ENCODE peak calls at places on chromosomes 4 and X, in seven cellular contexts. X is osteoblast, A is Caco-2, R is mucosa of descending colon, F is heart left ventricle, D is vagina, M is K562. G is an unnamed sample. For H3K4me1, the result is how much of the 10 kb centered on the place peaks cover.

GRCh38 chr4:85500110-85500867 is 25.3 kb downstream of the ARHGAP24 start:
- DNase-seq in X (no peak), A (no peak), R (no peak), F (no peak), D (no peak), M (no peak), G (peak)

GRCh38 chr4:3115637-3116300 is 41.3 kb downstream of the HTT start:
- DNase-seq in X (no peak), A (no peak), R (no peak), F (no peak), D (peak), M (no peak), G (no peak)

GRCh38 chr4:153110739-153111138 is 93.5 kb upstream of the TRIM2 start:
- DNase-seq in X (no peak), A (no peak), R (no peak), F (no peak), D (peak), M (no peak), G (no peak)

GRCh38 chr4:166140951-166141350 is 267.9 kb downstream of the TLL1 start:
- DNase-seq in X (no peak), A (no peak), R (no peak), F (no peak), D (no peak), M (no peak), G (no peak)

GRCh38 chrX:11504234-11504633 is 161.5 kb downstream of the ARHGAP6 start:
- DNase-seq in X (no peak), A (no peak), R (no peak), F (no peak), D (no peak), M (peak), G (no peak)

GRCh38 chrX:499870-500364 is 113.2 kb upstream of the PPP2R3B start:
- DNase-seq in X (no peak), A (no peak), R (no peak), F (no peak), D (no peak), M (no peak), G (no peak)

GRCh38 chrX:86002076-86002896 is 45.1 kb downstream of the CHM start:
- DNase-seq in X (no peak), A (peak), R (peak), F (no peak), D (no peak), M (peak), G (no peak)

GRCh38 chr4:18041114-18041513 is 19.6 kb upstream of the LCORL start:
- DNase-seq in X (no peak), A (peak), R (no peak), F (no peak), D (no peak), M (no peak), G (no peak)

GRCh38 chrX:100743009-100743615 is 11.2 kb upstream of the SYTL4 start:
- DNase-seq in X (no peak), A (no peak), R (no peak), F (no peak), D (no peak), M (peak), G (peak)

GRCh38 chrX:151806967-151807540 is 72.5 kb downstream of the CNGA2 start:
- DNase-seq in X (no peak), A (no peak), R (no peak), F (no peak), D (no peak), M (no peak), G (no peak)

GRCh38 chrX:10483191-10483808 is 137.1 kb downstream of the MID1 start:
- DNase-seq in X (no peak), A (no peak), R (no peak), F (peak), D (no peak), M (no peak), G (peak)

GRCh38 chr4:159010563-159011260 is 92.2 kb upstream of the RAPGEF2 start:
- DNase-seq in X (no peak), A (no peak), R (no peak), F (peak), D (no peak), M (no peak), G (no peak)

GRCh38 chr4:5462896-5463295 is 245.5 kb downstream of the EVC2 start:
- DNase-seq in X (peak), A (no peak), R (no peak), F (no peak), D (no peak), M (no peak), G (no peak)

GRCh38 chr4:14264437-14264836 is 636.9 kb upstream of the BOD1L1 start:
- DNase-seq in X (no peak), A (peak), R (no peak), F (no peak), D (no peak), M (no peak), G (peak)

GRCh38 chr4:64799751-64800150 is 390.5 kb upstream of the TECRL start:
- DNase-seq in X (no peak), A (no peak), R (no peak), F (no peak), D (no peak), M (no peak), G (peak)

GRCh38 chr4:7625073-7625472 is 190.3 kb upstream of the PSAPL1 start:
- DNase-seq in X (peak), A (no peak), R (no peak), F (no peak), D (no peak), M (no peak), G (no peak)

GRCh38 chr4:98873059-98873458 is 55.9 kb downstream of the EIF4E start:
- DNase-seq in X (no peak), A (no peak), R (no peak), F (no peak), D (no peak), M (peak), G (peak)

GRCh38 chr4:169005453-169006099 is 4.5 kb downstream of the CBR4 start:
- DNase-seq in X (no peak), A (peak), R (no peak), F (no peak), D (no peak), M (no peak), G (peak)

GRCh38 chrX:49892552-49892951 is 13.3 kb downstream of the USP27X start:
- DNase-seq in X (no peak), A (no peak), R (no peak), F (no peak), D (no peak), M (no peak), G (no peak)

GRCh38 chr4:165682621-165683020 is 190.4 kb upstream of the TLL1 start:
- DNase-seq in X (no peak), A (no peak), R (no peak), F (no peak), D (no peak), M (no peak), G (no peak)

GRCh38 chrX:14641681-14642655 is 112.6 kb downstream of the GLRA2 start:
- DNase-seq in X (no peak), A (no peak), R (no peak), F (no peak), D (no peak), M (no peak), G (no peak)

GRCh38 chrX:45056428-45057145 is 144.1 kb downstream of the DIPK2B start:
- DNase-seq in X (no peak), A (no peak), R (no peak), F (no peak), D (no peak), M (no peak), G (no peak)

GRCh38 chrX:109350051-109350450 is 131.8 kb downstream of the GUCY2F start:
- DNase-seq in X (peak), A (no peak), R (no peak), F (no peak), D (no peak), M (no peak), G (no peak)

GRCh38 chrX:15721911-15722310 is 16.2 kb upstream of the CA5B start:
- DNase-seq in X (no peak), A (no peak), R (no peak), F (no peak), D (no peak), M (no peak), G (no peak)

GRCh38 chr4:7301846-7302630 is 109.7 kb downstream of the SORCS2 start:
- DNase-seq in X (peak), A (no peak), R (peak), F (no peak), D (no peak), M (no peak), G (no peak)

GRCh38 chr4:145333786-145334185 is 147.9 kb upstream of the SMAD1 start:
- DNase-seq in X (no peak), A (no peak), R (no peak), F (no peak), D (no peak), M (no peak), G (no peak)

GRCh38 chr4:152462047-152462446 is 73.8 kb downstream of the FBXW7 start:
- DNase-seq in X (no peak), A (no peak), R (no peak), F (no peak), D (no peak), M (no peak), G (no peak)

GRCh38 chr4:15132739-15133138 is 130.5 kb downstream of the CPEB2 start:
- DNase-seq in X (no peak), A (no peak), R (no peak), F (no peak), D (no peak), M (no peak), G (no peak)

GRCh38 chr4:114494257-114494803 is 104.3 kb upstream of the UGT8 start:
- DNase-seq in X (no peak), A (no peak), R (no peak), F (no peak), D (no peak), M (no peak), G (no peak)

GRCh38 chr4:4507923-4508322 is 33.9 kb downstream of the STX18 start:
- DNase-seq in X (peak), A (peak), R (no peak), F (no peak), D (no peak), M (no peak), G (no peak)

GRCh38 chrX:43880439-43880838 is 1.8 kb downstream of the MAOB start:
- DNase-seq in X (no peak), A (no peak), R (no peak), F (no peak), D (no peak), M (no peak), G (no peak)

GRCh38 chr4:3345384-3345783 is 52.6 kb downstream of the RGS12 start:
- DNase-seq in X (no peak), A (no peak), R (no peak), F (peak), D (peak), M (no peak), G (no peak)

GRCh38 chr4:27662426-27662825 is 801.8 kb downstream of the STIM2 start:
- DNase-seq in X (no peak), A (no peak), R (no peak), F (no peak), D (no peak), M (no peak), G (no peak)

GRCh38 chr4:101086801-101087586 is 260.3 kb downstream of the PPP3CA start:
- DNase-seq in X (peak), A (peak), R (no peak), F (no peak), D (no peak), M (no peak), G (peak)

GRCh38 chr4:7073526-7074390 is 5.9 kb upstream of the GRPEL1 start:
- DNase-seq in X (peak), A (peak), R (no peak), F (no peak), D (no peak), M (peak), G (peak)

GRCh38 chrX:49037883-49038475 is 5.2 kb downstream of the TFE3 start:
- DNase-seq in X (peak), A (no peak), R (no peak), F (no peak), D (no peak), M (peak), G (no peak)

GRCh38 chr4:8817813-8818062 is 53.9 kb downstream of the HMX1 start:
- DNase-seq in X (no peak), A (no peak), R (no peak), F (peak), D (no peak), M (no peak), G (no peak)

DNA sequence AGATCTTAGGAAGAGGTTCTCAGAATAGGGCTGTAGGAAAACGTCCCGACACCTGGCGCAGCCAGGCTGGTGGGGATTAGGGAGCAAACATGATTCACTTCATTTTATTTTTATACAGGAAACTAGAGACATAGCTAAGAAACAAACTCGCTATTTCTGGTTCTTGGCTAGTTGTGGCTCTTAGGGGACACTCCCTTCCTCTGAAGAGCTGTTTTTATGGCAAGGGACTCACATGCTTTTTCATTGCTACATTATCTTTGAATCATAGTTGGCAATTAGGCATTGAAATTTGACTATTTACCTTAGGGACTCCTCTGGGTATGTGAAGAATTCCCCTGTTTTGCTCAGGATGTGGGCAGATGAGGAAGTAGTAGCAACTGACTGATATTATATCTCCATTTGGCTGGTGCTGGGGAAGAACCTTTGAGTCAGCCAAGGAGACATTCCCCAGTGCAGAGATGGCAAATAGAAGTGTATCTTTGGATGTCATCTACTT is 174.5 kb downstream of the SMIM20 start:
- DNase-seq in X (no peak), A (no peak), R (no peak), F (no peak), D (no peak), M (no peak), G (no peak)
- H3K4me3 ChIP-seq in X (no peak), A (no peak), R (no peak), F (no peak), D (no peak), M (no peak), G (no peak)

GRCh38 chrX:129813662-129814061 is 30.0 kb downstream of the ZDHHC9 start:
- DNase-seq in X (no peak), A (no peak), R (no peak), F (no peak), D (no peak), M (no peak), G (no peak)

GRCh38 chrX:129808163-129808828 is 28.5 kb downstream of the SASH3 start:
- DNase-seq in X (no peak), A (no peak), R (no peak), F (no peak), D (no peak), M (no peak), G (peak)

DNA sequence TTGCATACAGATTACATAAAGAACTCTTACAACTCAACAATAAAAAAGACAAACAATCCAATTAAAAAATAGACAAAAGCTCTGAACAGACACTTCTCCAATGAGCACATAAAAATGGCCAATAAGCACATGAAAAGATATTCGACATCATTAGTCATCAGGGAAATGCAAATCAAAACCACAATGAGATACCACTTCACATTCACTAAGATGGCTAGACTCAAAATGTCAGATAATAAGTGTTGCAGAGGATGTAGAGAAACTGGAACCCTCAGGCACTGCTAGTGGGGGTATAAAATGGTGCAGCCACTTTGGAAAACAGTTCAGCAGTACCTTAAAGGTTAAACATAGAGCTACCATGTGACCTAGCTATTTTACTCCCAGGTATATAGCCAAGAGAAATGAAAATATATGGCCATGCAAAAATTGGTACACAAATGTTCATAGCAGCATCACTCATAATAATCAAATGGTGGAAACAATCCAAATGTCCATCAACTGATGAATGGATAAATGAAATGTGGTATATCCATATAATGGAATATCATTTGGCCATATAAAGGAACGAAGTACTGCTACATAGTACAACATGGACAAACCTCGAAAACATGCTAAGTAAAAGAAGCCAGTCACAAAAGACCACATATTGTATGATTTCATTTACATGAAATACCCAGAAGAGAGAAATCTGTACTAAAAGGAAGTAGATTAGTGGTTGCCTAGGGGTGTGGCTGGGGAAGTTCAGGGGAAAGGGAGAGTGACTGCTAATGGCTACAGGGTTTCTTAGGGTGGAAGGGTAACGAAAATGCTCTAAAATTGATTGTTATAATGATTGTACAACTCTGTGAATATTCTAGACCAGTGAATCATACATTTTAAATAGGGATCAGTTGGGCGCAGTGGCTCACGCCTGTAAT is 29.3 kb downstream of the SASH3 start:
- DNase-seq in X (peak), A (no peak), R (no peak), F (no peak), D (no peak), M (no peak), G (no peak)
- H3K4me1 ChIP-seq in X (under half), A (under half), R (under half), F (under half), D (under half), M (under half), G (under half)

GRCh38 chr4:80335554-80336358 is at the start of gene CFAP299:
- DNase-seq in X (peak), A (peak), R (peak), F (peak), D (no peak), M (peak), G (peak)
- TF ChIP-seq CTCF in X (peak), A (peak), R (peak), F (peak), D (no peak), M (peak), G (peak)

DNA sequence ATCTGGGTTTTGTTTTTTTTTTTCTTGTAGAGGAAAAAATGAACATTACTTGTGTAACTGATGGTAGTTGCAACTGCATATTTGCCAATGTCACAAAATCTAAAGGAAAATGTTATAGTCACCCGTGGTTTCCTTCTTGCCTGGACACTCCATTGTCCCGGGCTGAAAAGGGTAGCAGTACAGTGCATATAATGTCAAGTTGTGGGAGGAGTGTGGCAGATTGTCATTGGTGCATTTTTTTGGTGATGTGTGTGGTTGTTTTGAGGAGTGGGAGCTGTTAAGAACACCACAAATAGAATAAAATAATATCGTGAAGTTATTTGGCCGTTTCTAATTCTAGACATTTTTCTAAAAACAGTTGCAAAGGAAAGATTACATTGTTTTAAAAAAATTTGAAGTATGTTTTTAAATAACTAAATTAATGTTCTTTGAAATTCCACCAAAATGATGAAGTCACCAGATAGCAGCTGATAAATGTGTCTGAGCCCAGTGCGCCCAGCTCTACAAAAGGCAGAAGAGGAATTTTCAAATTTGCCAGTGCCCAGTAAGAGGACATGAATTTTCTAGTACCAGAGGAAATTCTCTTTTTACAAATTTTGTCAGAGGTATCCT is 1.3 kb downstream of the PKD2 start:
- DNase-seq in X (peak), A (no peak), R (no peak), F (no peak), D (no peak), M (no peak), G (peak)
- H3K4me3 ChIP-seq in X (peak), A (peak), R (peak), F (peak), D (peak), M (peak), G (peak)

GRCh38 chrX:65687367-65687766 is 19.9 kb downstream of the MSN start:
- DNase-seq in X (no peak), A (no peak), R (no peak), F (no peak), D (no peak), M (no peak), G (no peak)
- H3K4me1 ChIP-seq in X (half or more), A (under half), R (under half), F (under half), D (half or more), M (under half), G (under half)

G was measured in cardiac muscle cell.